ENCODE peak calls at places on chromosomes 6 and 20, in five cellular contexts. One of them, this sample, is unnamed.
A peak's percentile ranks its signal among the peaks of the same experiment; 100 is the strongest.

GRCh38 chr6:98724537-98724936 is 109.8 kb upstream of the POU3F2 start:
- DNase-seq in spleen: no peak
- DNase-seq in transverse colon: no peak
- DNase-seq in GM23338: peak; percentile 15
- DNase-seq in esophagus muscularis mucosa: no peak
- DNase-seq in this sample: no peak

GRCh38 chr20:11891827-11892521 is 25.7 kb upstream of the BTBD3 start:
- DNase-seq in spleen: no peak
- DNase-seq in transverse colon: peak; percentile 62
- DNase-seq in GM23338: peak; percentile 97
- DNase-seq in esophagus muscularis mucosa: no peak
- DNase-seq in this sample: peak; percentile 64

GRCh38 chr6:166543603-166544293 is 42.7 kb downstream of the RAMACL start:
- DNase-seq in spleen: peak; percentile 22
- DNase-seq in transverse colon: no peak
- DNase-seq in GM23338: no peak
- DNase-seq in esophagus muscularis mucosa: no peak
- DNase-seq in this sample: no peak

GRCh38 chr20:48326868-48327267 is 500.9 kb downstream of the PREX1 start:
- DNase-seq in esophagus muscularis mucosa: no peak
- DNase-seq in GM23338: no peak
- DNase-seq in spleen: no peak
- DNase-seq in transverse colon: no peak
- DNase-seq in this sample: no peak

GRCh38 chr6:101779051-101779844 is 385.7 kb downstream of the GRIK2 start:
- DNase-seq in spleen: no peak
- DNase-seq in transverse colon: no peak
- DNase-seq in GM23338: peak; percentile 28
- DNase-seq in esophagus muscularis mucosa: no peak
- DNase-seq in this sample: no peak

GRCh38 chr6:56549014-56549413 is 93.7 kb downstream of the DST start:
- DNase-seq in esophagus muscularis mucosa: no peak
- DNase-seq in transverse colon: no peak
- DNase-seq in GM23338: peak; percentile 27
- DNase-seq in spleen: no peak
- DNase-seq in this sample: no peak

GRCh38 chr6:34934516-34934915 is 45.5 kb downstream of the ANKS1A start:
- DNase-seq in transverse colon: peak; percentile 58
- DNase-seq in spleen: no peak
- DNase-seq in GM23338: no peak
- DNase-seq in esophagus muscularis mucosa: no peak
- DNase-seq in this sample: peak; percentile 94

GRCh38 chr6:30112402-30113376 is at the start of gene TRIM31:
- DNase-seq in spleen: no peak
- DNase-seq in transverse colon: no peak
- DNase-seq in GM23338: no peak
- DNase-seq in esophagus muscularis mucosa: no peak
- DNase-seq in this sample: no peak

GRCh38 chr6:27091661-27092315 is 155.7 kb upstream of the PRSS16 start:
- DNase-seq in transverse colon: no peak
- DNase-seq in spleen: no peak
- DNase-seq in GM23338: peak; percentile 54
- DNase-seq in esophagus muscularis mucosa: no peak
- DNase-seq in this sample: no peak

GRCh38 chr20:53914861-53915458 is 155.4 kb downstream of the BCAS1 start:
- DNase-seq in spleen: no peak
- DNase-seq in GM23338: peak; percentile 66
- DNase-seq in esophagus muscularis mucosa: no peak
- DNase-seq in transverse colon: no peak
- DNase-seq in this sample: no peak

GRCh38 chr6:75350156-75350555 is 65.6 kb upstream of the TMEM30A start:
- DNase-seq in esophagus muscularis mucosa: no peak
- DNase-seq in transverse colon: no peak
- DNase-seq in GM23338: no peak
- DNase-seq in spleen: no peak
- DNase-seq in this sample: no peak

GRCh38 chr6:169663468-169663867 is 38.4 kb downstream of the WDR27 start:
- DNase-seq in transverse colon: no peak
- DNase-seq in esophagus muscularis mucosa: peak; percentile 39
- DNase-seq in spleen: no peak
- DNase-seq in GM23338: no peak
- DNase-seq in this sample: no peak

GRCh38 chr6:90072501-90072900 is 178.2 kb downstream of the GJA10 start:
- DNase-seq in transverse colon: no peak
- DNase-seq in spleen: no peak
- DNase-seq in GM23338: no peak
- DNase-seq in esophagus muscularis mucosa: no peak
- DNase-seq in this sample: no peak

GRCh38 chr6:48765352-48765961 is 654.5 kb upstream of the PTCHD4 start:
- DNase-seq in esophagus muscularis mucosa: no peak
- DNase-seq in GM23338: peak; percentile 88
- DNase-seq in spleen: no peak
- DNase-seq in transverse colon: no peak
- DNase-seq in this sample: peak; percentile 32

GRCh38 chr6:80181352-80182081 is 75.0 kb downstream of the BCKDHB start:
- DNase-seq in spleen: no peak
- DNase-seq in GM23338: no peak
- DNase-seq in transverse colon: no peak
- DNase-seq in esophagus muscularis mucosa: no peak
- DNase-seq in this sample: no peak

GRCh38 chr20:42183147-42183546 is 565.0 kb upstream of the CHD6 start:
- DNase-seq in transverse colon: no peak
- DNase-seq in spleen: no peak
- DNase-seq in esophagus muscularis mucosa: no peak
- DNase-seq in GM23338: no peak
- DNase-seq in this sample: no peak

GRCh38 chr20:667351-668034 is 8.1 kb downstream of the SCRT2 start:
- DNase-seq in GM23338: peak; percentile 87
- DNase-seq in esophagus muscularis mucosa: no peak
- DNase-seq in transverse colon: peak; percentile 54
- DNase-seq in spleen: peak; percentile 89
- DNase-seq in this sample: peak; percentile 68

GRCh38 chr20:34544109-34544793 is 14.3 kb upstream of the MAP1LC3A start:
- DNase-seq in transverse colon: peak; percentile 33
- DNase-seq in GM23338: peak; percentile 69
- DNase-seq in spleen: no peak
- DNase-seq in esophagus muscularis mucosa: no peak
- DNase-seq in this sample: no peak

GRCh38 chr20:21529863-21530262 is 16.0 kb upstream of the NKX2-2 start:
- DNase-seq in transverse colon: no peak
- DNase-seq in spleen: no peak
- DNase-seq in esophagus muscularis mucosa: no peak
- DNase-seq in GM23338: peak; percentile 59
- DNase-seq in this sample: no peak

GRCh38 chr6:111487656-111488055 is 4.6 kb upstream of the REV3L start:
- DNase-seq in esophagus muscularis mucosa: no peak
- DNase-seq in transverse colon: no peak
- DNase-seq in spleen: no peak
- DNase-seq in GM23338: no peak
- DNase-seq in this sample: no peak

GRCh38 chr6:47319382-47319781 is 9.7 kb upstream of the TNFRSF21 start:
- DNase-seq in esophagus muscularis mucosa: no peak
- DNase-seq in GM23338: no peak
- DNase-seq in spleen: no peak
- DNase-seq in transverse colon: no peak
- DNase-seq in this sample: no peak

GRCh38 chr20:21166801-21167200 is 40.9 kb downstream of the KIZ start:
- DNase-seq in GM23338: no peak
- DNase-seq in transverse colon: no peak
- DNase-seq in spleen: no peak
- DNase-seq in esophagus muscularis mucosa: no peak
- DNase-seq in this sample: no peak

GRCh38 chr6:40427196-40427595 is 160.0 kb downstream of the LRFN2 start:
- DNase-seq in GM23338: no peak
- DNase-seq in esophagus muscularis mucosa: no peak
- DNase-seq in transverse colon: no peak
- DNase-seq in spleen: no peak
- DNase-seq in this sample: peak; percentile 37

GRCh38 chr6:351867-352289 is 39.7 kb upstream of the IRF4 start:
- DNase-seq in esophagus muscularis mucosa: no peak
- DNase-seq in GM23338: peak; percentile 32
- DNase-seq in spleen: no peak
- DNase-seq in transverse colon: no peak
- DNase-seq in this sample: no peak

GRCh38 chr6:47275640-47276039 is 34.1 kb downstream of the TNFRSF21 start:
- DNase-seq in esophagus muscularis mucosa: no peak
- DNase-seq in transverse colon: no peak
- DNase-seq in GM23338: no peak
- DNase-seq in spleen: no peak
- DNase-seq in this sample: no peak

GRCh38 chr6:137744877-137745276 is 122.2 kb upstream of the TNFAIP3 start:
- DNase-seq in esophagus muscularis mucosa: no peak
- DNase-seq in GM23338: no peak
- DNase-seq in spleen: no peak
- DNase-seq in transverse colon: no peak
- DNase-seq in this sample: no peak

GRCh38 chr20:12833861-12834260 is 174.9 kb upstream of the SPTLC3 start:
- DNase-seq in GM23338: no peak
- DNase-seq in esophagus muscularis mucosa: no peak
- DNase-seq in transverse colon: no peak
- DNase-seq in spleen: no peak
- DNase-seq in this sample: no peak

GRCh38 chr20:23826541-23827018 is at the start of gene CST2:
- DNase-seq in spleen: no peak
- DNase-seq in transverse colon: no peak
- DNase-seq in GM23338: no peak
- DNase-seq in esophagus muscularis mucosa: no peak
- DNase-seq in this sample: no peak

GRCh38 chr20:18005170-18005989 is 36.6 kb downstream of the MGME1 start:
- DNase-seq in esophagus muscularis mucosa: no peak
- DNase-seq in GM23338: no peak
- DNase-seq in spleen: peak; percentile 82
- DNase-seq in transverse colon: peak; percentile 29
- DNase-seq in this sample: no peak

GRCh38 chr20:18005990-18006364 is 37.2 kb downstream of the MGME1 start:
- DNase-seq in transverse colon: peak; percentile 5
- DNase-seq in esophagus muscularis mucosa: no peak
- DNase-seq in GM23338: no peak
- DNase-seq in spleen: no peak
- DNase-seq in this sample: no peak

GRCh38 chr20:18001131-18001921 is 32.5 kb downstream of the MGME1 start:
- DNase-seq in spleen: no peak
- DNase-seq in transverse colon: peak; percentile 44
- DNase-seq in GM23338: no peak
- DNase-seq in esophagus muscularis mucosa: peak; percentile 94
- DNase-seq in this sample: peak; percentile 75

GRCh38 chr20:18004389-18005031 is 35.7 kb downstream of the MGME1 start:
- DNase-seq in esophagus muscularis mucosa: no peak
- DNase-seq in GM23338: no peak
- DNase-seq in spleen: peak; percentile 53
- DNase-seq in transverse colon: peak; percentile 6
- DNase-seq in this sample: no peak

DNA sequence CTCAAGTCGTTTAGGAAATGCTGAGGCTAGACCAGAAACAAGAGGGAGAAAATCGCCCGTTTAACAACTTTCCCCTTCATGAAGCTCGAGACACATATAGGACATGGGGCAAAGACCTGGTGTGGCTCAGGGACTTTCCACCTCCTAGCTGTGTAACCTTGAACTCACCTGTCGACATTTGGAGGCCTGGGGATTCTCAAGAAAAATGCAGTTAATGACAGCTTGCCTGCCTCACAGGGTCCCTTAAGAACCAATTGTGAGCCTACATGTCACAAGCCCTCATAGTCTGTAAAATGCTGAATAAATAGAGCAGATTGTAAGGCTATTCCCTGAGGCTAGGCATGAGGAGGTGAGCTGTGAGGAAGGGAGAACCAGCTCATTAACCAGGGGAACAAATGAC is 35.1 kb downstream of the MGME1 start:
- DNase-seq in spleen: no peak
- DNase-seq in esophagus muscularis mucosa: no peak
- DNase-seq in transverse colon: no peak
- DNase-seq in GM23338: no peak
- DNase-seq in this sample: no peak
- TF ChIP-seq POLR2AphosphoS5 in spleen: no peak
- TF ChIP-seq POLR2AphosphoS5 in esophagus muscularis mucosa: no peak
- TF ChIP-seq POLR2AphosphoS5 in transverse colon: no peak
- TF ChIP-seq POLR2AphosphoS5 in GM23338: no peak
- TF ChIP-seq POLR2AphosphoS5 in this sample: no peak

DNA sequence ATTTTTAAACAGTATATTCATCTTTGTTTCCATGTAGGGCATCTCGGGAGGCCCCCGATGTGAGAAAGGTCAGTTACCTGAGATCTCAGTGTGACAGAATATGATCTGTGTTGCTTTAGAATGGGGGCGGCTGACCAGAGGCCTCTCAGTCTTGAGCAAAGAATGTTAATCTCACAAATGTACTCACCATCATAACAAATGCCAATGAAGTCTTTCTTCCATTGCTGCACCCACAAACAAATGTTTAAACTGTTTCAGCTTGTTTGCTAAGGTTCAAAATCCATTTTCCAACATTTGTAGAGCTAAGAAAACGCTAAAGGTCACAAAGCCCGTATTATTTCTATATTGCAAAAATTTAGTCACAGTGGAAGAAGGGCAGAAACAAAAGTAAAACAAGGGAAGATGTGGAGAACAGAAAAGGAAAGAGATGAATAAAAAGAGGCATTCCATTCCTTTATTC is 31.8 kb downstream of the ELOVL2 start:
- DNase-seq in esophagus muscularis mucosa: no peak
- DNase-seq in spleen: no peak
- DNase-seq in GM23338: no peak
- DNase-seq in transverse colon: no peak
- DNase-seq in this sample: no peak
- H3K4me1 ChIP-seq in esophagus muscularis mucosa: peaks cover 19% of the 10 kb centered on the region
- H3K4me1 ChIP-seq in spleen: no peaks in the 10 kb centered on the region
- H3K4me1 ChIP-seq in GM23338: peaks cover 14% of the 10 kb centered on the region
- H3K4me1 ChIP-seq in transverse colon: no peaks in the 10 kb centered on the region
- H3K4me1 ChIP-seq in this sample: peaks cover 13% of the 10 kb centered on the region

GRCh38 chr6:45156075-45156474 is 172.1 kb upstream of the RUNX2 start:
- DNase-seq in GM23338: no peak
- DNase-seq in esophagus muscularis mucosa: no peak
- DNase-seq in spleen: no peak
- DNase-seq in transverse colon: no peak
- DNase-seq in this sample: no peak
- H3K4me3 ChIP-seq in GM23338: no peak overlapping the region
- H3K4me3 ChIP-seq in esophagus muscularis mucosa: no peak overlapping the region
- H3K4me3 ChIP-seq in spleen: no peak overlapping the region
- H3K4me3 ChIP-seq in transverse colon: no peak overlapping the region
- H3K4me3 ChIP-seq in this sample: no peak overlapping the region

GRCh38 chr6:134517145-134517658 is 199.3 kb upstream of the SGK1 start:
- DNase-seq in spleen: peak; percentile 77
- DNase-seq in transverse colon: no peak
- DNase-seq in GM23338: peak; percentile 56
- DNase-seq in esophagus muscularis mucosa: no peak
- DNase-seq in this sample: peak; percentile 90
- TF ChIP-seq POLR2AphosphoS5 in spleen: peak; percentile 40
- TF ChIP-seq POLR2AphosphoS5 in transverse colon: no peak
- TF ChIP-seq POLR2AphosphoS5 in GM23338: no peak
- TF ChIP-seq POLR2AphosphoS5 in esophagus muscularis mucosa: peak; percentile 15
- TF ChIP-seq POLR2AphosphoS5 in this sample: peak; percentile 74

GRCh38 chr20:49675368-49676151 is 38.1 kb downstream of the B4GALT5 start:
- DNase-seq in spleen: no peak
- DNase-seq in GM23338: no peak
- DNase-seq in transverse colon: peak; percentile 75
- DNase-seq in esophagus muscularis mucosa: no peak
- DNase-seq in this sample: no peak
- H3K4me1 ChIP-seq in spleen: peaks cover 100% of the 10 kb centered on the region
- H3K4me1 ChIP-seq in GM23338: peaks cover 71% of the 10 kb centered on the region
- H3K4me1 ChIP-seq in transverse colon: peaks cover 52% of the 10 kb centered on the region
- H3K4me1 ChIP-seq in esophagus muscularis mucosa: peaks cover 95% of the 10 kb centered on the region
- H3K4me1 ChIP-seq in this sample: peaks cover 79% of the 10 kb centered on the region

This sample was measured in stomach.